ENCODE peak calls at places on chromosome 7, in seven cellular contexts. T is RWPE2, S is IMR-90, V is kidney epithelial cell, W is HepG2, U is Peyer's patch, Y is spleen. Z is an unnamed sample.

GRCh38 chr7:26686448-26686981 is 177.9 kb downstream of the SKAP2 start:
- DNase-seq in S (peak; percentile 92), V (peak; percentile 35), Y (no peak), U (no peak), T (no peak), W (peak; percentile 68), Z (peak; percentile 57)

GRCh38 chr7:157299613-157300405 is 37.0 kb upstream of the DNAJB6 start:
- DNase-seq in S (no peak), Y (peak; percentile 81), U (no peak), W (no peak), T (peak; percentile 88), V (peak; percentile 35), Z (no peak)

GRCh38 chr7:92839901-92840300 is 3.5 kb upstream of the CDK6 start:
- DNase-seq in Y (no peak), T (no peak), U (no peak), S (no peak), V (no peak), W (no peak), Z (no peak)

GRCh38 chr7:108088729-108089128 is 41.4 kb downstream of the LAMB4 start:
- DNase-seq in Y (no peak), T (no peak), S (no peak), W (no peak), V (no peak), U (no peak), Z (peak; percentile 44)

GRCh38 chr7:122384528-122384927 is 80.0 kb upstream of the FEZF1 start:
- DNase-seq in W (no peak), S (no peak), T (no peak), U (no peak), Y (no peak), V (no peak), Z (no peak)

GRCh38 chr7:103735377-103735776 is 254.1 kb downstream of the RELN start:
- DNase-seq in W (peak; percentile 7), Y (no peak), V (peak; percentile 50), S (peak; percentile 84), T (no peak), U (no peak), Z (peak; percentile 29)

GRCh38 chr7:78198756-78199155 is 400.2 kb downstream of the PHTF2 start:
- DNase-seq in T (no peak), U (no peak), Y (no peak), S (peak; percentile 75), W (no peak), V (no peak), Z (no peak)

GRCh38 chr7:108596560-108596959 is 26.9 kb downstream of the DNAJB9 start:
- DNase-seq in Y (no peak), T (no peak), W (no peak), V (no peak), S (no peak), U (no peak), Z (no peak)

GRCh38 chr7:39825391-39825790 is 124.7 kb upstream of the CDK13 start:
- DNase-seq in S (peak; percentile 7), T (no peak), V (no peak), W (no peak), Y (no peak), U (no peak), Z (no peak)

GRCh38 chr7:145092766-145093165 is 256.9 kb upstream of the TPK1 start:
- DNase-seq in V (no peak), U (no peak), T (no peak), Y (no peak), S (no peak), W (no peak), Z (no peak)

GRCh38 chr7:89623018-89623672 is 531.1 kb upstream of the STEAP1 start:
- DNase-seq in W (peak; percentile 41), T (no peak), Y (no peak), U (no peak), V (peak; percentile 10), S (peak; percentile 3), Z (peak; percentile 7)

GRCh38 chr7:107980671-107981190 is 22.2 kb downstream of the LAMB1 start:
- DNase-seq in Y (no peak), T (no peak), W (no peak), V (no peak), U (no peak), S (no peak), Z (no peak)

GRCh38 chr7:32222251-32222900 is 152.2 kb upstream of the PDE1C start:
- DNase-seq in S (no peak), V (no peak), T (no peak), W (no peak), Y (no peak), U (no peak), Z (no peak)

GRCh38 chr7:30927040-30927439 is 15.4 kb downstream of the AQP1 start:
- DNase-seq in W (no peak), T (no peak), V (no peak), Y (peak; percentile 45), U (no peak), S (no peak), Z (no peak)

GRCh38 chr7:156219307-156220077 is 407.2 kb upstream of the SHH start:
- DNase-seq in V (no peak), S (no peak), Y (no peak), U (no peak), T (no peak), W (no peak), Z (no peak)

GRCh38 chr7:114375914-114376313 is 38.7 kb upstream of the FOXP2 start:
- DNase-seq in U (no peak), Y (no peak), W (no peak), S (no peak), T (no peak), V (no peak), Z (no peak)

GRCh38 chr7:39353615-39354376 is 212.4 kb upstream of the YAE1 start:
- DNase-seq in S (no peak), W (no peak), T (no peak), U (no peak), V (peak; percentile 41), Y (no peak), Z (peak; percentile 69)

GRCh38 chr7:90580051-90580450 is 16.1 kb upstream of the CDK14 start:
- DNase-seq in Y (no peak), U (no peak), S (no peak), T (no peak), V (no peak), W (no peak), Z (no peak)

GRCh38 chr7:112449353-112449752 is 907 bp upstream of the IFRD1 start:
- DNase-seq in V (no peak), W (peak; percentile 60), U (no peak), S (peak; percentile 47), Y (no peak), T (no peak), Z (no peak)

GRCh38 chr7:47826754-47827153 is 121.5 kb downstream of the PKD1L1 start:
- DNase-seq in W (no peak), U (no peak), T (no peak), Y (no peak), V (no peak), S (peak; percentile 83), Z (peak; percentile 44)

GRCh38 chr7:99741438-99741795 is 6.4 kb upstream of the CYP3A7 start:
- DNase-seq in V (no peak), T (no peak), S (no peak), W (no peak), Y (no peak), U (no peak), Z (no peak)

GRCh38 chr7:30458311-30458710 is 20.3 kb downstream of the NOD1 start:
- DNase-seq in W (no peak), V (no peak), U (no peak), S (no peak), Y (no peak), T (no peak), Z (no peak)

GRCh38 chr7:80088705-80089104 is 45.9 kb upstream of the GNAI1 start:
- DNase-seq in Y (no peak), T (no peak), U (no peak), S (peak; percentile 31), V (no peak), W (no peak), Z (peak; percentile 90)

DNA sequence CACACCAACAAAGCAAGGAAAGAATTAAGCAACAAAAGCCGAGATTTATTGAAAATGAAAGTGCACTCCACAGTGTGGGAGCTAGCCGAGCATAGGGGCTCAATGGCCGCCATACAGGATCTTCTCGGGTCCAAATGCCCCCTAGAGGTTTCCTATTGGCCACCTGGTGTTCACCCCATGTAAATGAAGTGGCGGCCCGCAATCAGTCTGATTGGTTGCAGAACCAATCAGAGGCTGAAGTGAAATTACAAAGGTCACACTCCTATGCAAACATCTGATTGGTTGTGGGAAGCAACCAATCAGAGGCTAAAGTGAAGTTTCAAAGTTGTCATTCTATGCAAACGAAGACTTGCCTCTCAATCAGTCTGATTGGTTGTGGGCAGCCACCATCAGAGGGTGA is 61.8 kb upstream of the SLC35B4 start:
- DNase-seq in U (no peak), W (no peak), S (no peak), Y (no peak), T (no peak), V (no peak), Z (no peak)
- TF ChIP-seq CTCF in U (no peak), W (no peak), S (no peak), Y (no peak), T (no peak), V (no peak), Z (no peak)

GRCh38 chr7:151408839-151409554 is 841 bp downstream of the WDR86 start:
- DNase-seq in Y (peak; percentile 77), T (no peak), W (peak; percentile 66), S (no peak), U (peak; percentile 55), V (no peak), Z (peak; percentile 75)
- H3K4me3 ChIP-seq in Y (peak overlapping the region; percentile 50), T (peak overlapping the region; percentile 55), W (peak overlapping the region; percentile 76), S (peak overlapping the region; percentile 36), U (peak overlapping the region; percentile 42), V (peak overlapping the region; percentile 52), Z (peak overlapping the region; percentile 76)

DNA sequence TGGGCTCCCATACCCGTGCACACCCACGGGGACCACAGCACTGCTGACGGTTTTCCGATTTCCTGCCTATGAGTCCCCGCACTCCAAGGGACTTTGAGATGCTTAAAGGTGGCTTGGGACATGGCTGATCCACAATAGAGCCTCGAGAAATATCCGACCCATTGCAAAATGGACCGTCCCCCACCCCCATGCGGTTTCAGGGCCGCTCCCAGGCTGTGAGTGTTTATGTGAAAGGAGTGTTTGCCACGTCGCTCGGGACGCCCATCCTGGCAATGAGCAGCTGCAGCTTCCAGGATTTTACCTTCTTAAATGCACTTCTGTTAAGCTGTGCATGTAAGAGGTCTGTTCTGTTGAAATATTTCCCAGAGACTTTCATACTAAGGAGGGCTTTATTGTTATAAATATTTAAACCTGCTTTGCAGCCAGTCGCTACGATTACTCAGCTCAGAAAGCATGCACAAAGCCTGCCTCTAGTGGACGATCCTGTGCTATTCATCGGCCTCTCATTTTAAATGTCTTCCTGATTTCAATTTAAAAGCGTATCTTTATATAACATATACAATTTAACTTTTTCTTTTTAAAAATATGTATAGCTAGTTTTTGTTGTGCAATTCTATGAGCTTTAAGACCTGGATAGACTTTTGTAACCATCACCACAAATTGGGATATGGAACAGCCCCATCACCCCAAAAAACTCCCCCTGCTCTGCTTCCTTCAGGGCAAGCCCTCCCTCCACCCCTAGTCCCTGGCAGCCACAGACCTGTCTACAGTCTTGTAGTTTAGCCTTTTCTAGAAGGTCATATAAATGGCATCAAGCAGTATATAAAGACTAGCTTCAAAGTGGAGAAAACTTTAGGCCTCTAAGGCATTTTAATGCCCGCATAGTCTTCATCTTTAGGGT is 418.3 kb downstream of the PAXIP1 start:
- DNase-seq in V (no peak), T (no peak), U (no peak), W (no peak), S (no peak), Y (no peak), Z (no peak)
- TF ChIP-seq CTCF in V (no peak), T (peak; percentile 39), U (no peak), W (no peak), S (no peak), Y (no peak), Z (no peak)

GRCh38 chr7:95595825-95596182 is 512 bp downstream of the PDK4 start:
- DNase-seq in S (no peak), U (no peak), V (no peak), T (no peak), Y (no peak), W (no peak), Z (no peak)
- H3K4me3 ChIP-seq in S (peak overlapping the region; percentile 59), U (peak overlapping the region; percentile 43), V (peak overlapping the region; percentile 47), T (peak overlapping the region; percentile 24), Y (peak overlapping the region; percentile 63), W (peak overlapping the region; percentile 62), Z (peak overlapping the region; percentile 70)